ENCODE peak calls at places on chromosomes 16 and 17, in seven cellular contexts. B is astrocyte of the spinal cord, E is HFFc6, Q is heart left ventricle, H is posterior cingulate gyrus, T is DMS153, W is NCI-H460. V is an unnamed sample.

GRCh38 chr17:45782889-45783592 is 1.1 kb upstream of the CRHR1 start:
- DNase-seq in E (no peak), H (peak), Q (no peak), T (peak), B (no peak), W (peak), V (no peak)

GRCh38 chr16:57357330-57358151 is 1.0 kb upstream of the CCL22 start:
- DNase-seq in Q (no peak), W (no peak), B (no peak), E (no peak), T (no peak), H (peak), V (no peak)

GRCh38 chr16:13961099-13961811 is 41.3 kb downstream of the ERCC4 start:
- DNase-seq in Q (no peak), T (no peak), B (peak), W (no peak), H (no peak), E (no peak), V (no peak)

GRCh38 chr16:78437352-78437968 is 338.0 kb downstream of the WWOX start:
- DNase-seq in T (no peak), E (no peak), B (peak), W (no peak), Q (no peak), H (peak), V (no peak)

GRCh38 chr16:58031016-58031800 is 5.7 kb downstream of the MMP15 start:
- DNase-seq in B (no peak), W (no peak), T (no peak), H (peak), Q (no peak), E (no peak), V (no peak)

GRCh38 chr16:4309833-4310266 is 6.0 kb upstream of the GLIS2 start:
- DNase-seq in Q (peak), H (peak), T (peak), E (peak), B (peak), W (peak), V (peak)

GRCh38 chr17:82424001-82424862 is 5.8 kb upstream of the OGFOD3 start:
- DNase-seq in Q (no peak), H (no peak), T (no peak), W (no peak), E (peak), B (peak), V (no peak)

GRCh38 chr17:927611-928461 is 51.7 kb downstream of the NXN start:
- DNase-seq in Q (no peak), E (peak), W (peak), B (peak), H (peak), T (no peak), V (no peak)

GRCh38 chr17:8894673-8895578 is 27.5 kb upstream of the PIK3R6 start:
- DNase-seq in W (peak), E (peak), Q (peak), H (peak), B (peak), T (no peak), V (no peak)

GRCh38 chr17:79776378-79777165 is 1.4 kb upstream of the CBX2 start:
- DNase-seq in W (no peak), H (no peak), Q (no peak), T (peak), B (no peak), E (no peak), V (no peak)

GRCh38 chr16:77679901-77680300 is 42.4 kb upstream of the NUDT7 start:
- DNase-seq in Q (no peak), E (no peak), T (no peak), H (no peak), W (no peak), B (no peak), V (no peak)

GRCh38 chr16:74501484-74502479 is 80.5 kb upstream of the CLEC18B start:
- DNase-seq in Q (no peak), B (peak), T (no peak), W (no peak), E (no peak), H (no peak), V (no peak)

GRCh38 chr17:75152971-75153853 is 1.1 kb downstream of the JPT1 start:
- DNase-seq in T (no peak), H (no peak), Q (peak), B (peak), E (peak), W (no peak), V (no peak)

GRCh38 chr17:17906418-17907215 is 65.6 kb downstream of the TOM1L2 start:
- DNase-seq in H (peak), E (no peak), Q (no peak), W (no peak), T (no peak), B (no peak), V (no peak)

GRCh38 chr17:29585080-29585751 is 4.2 kb downstream of the GIT1 start:
- DNase-seq in B (no peak), Q (peak), T (no peak), W (no peak), E (no peak), H (no peak), V (no peak)

GRCh38 chr17:7849185-7850117 is 5.4 kb upstream of the TMEM88 start:
- DNase-seq in W (no peak), Q (no peak), H (peak), B (no peak), E (no peak), T (no peak), V (no peak)

GRCh38 chr16:78122774-78123315 is 23.4 kb downstream of the WWOX start:
- DNase-seq in W (peak), Q (no peak), E (peak), T (peak), H (no peak), B (peak), V (peak)

GRCh38 chr16:78973041-78973440 is 627.5 kb downstream of the MAF start:
- DNase-seq in Q (no peak), H (no peak), E (no peak), T (no peak), B (no peak), W (no peak), V (no peak)

GRCh38 chr16:24358117-24358516 is 102.0 kb downstream of the CACNG3 start:
- DNase-seq in B (no peak), H (no peak), E (no peak), Q (no peak), W (no peak), T (no peak), V (no peak)

GRCh38 chr16:57964157-57964700 is 6.7 kb downstream of the CNGB1 start:
- DNase-seq in T (no peak), H (peak), B (no peak), Q (no peak), W (no peak), E (no peak), V (no peak)

GRCh38 chr17:40323731-40324650 is 15.0 kb downstream of the RARA start:
- DNase-seq in H (peak), E (no peak), B (no peak), Q (peak), W (no peak), T (no peak), V (no peak)

GRCh38 chr16:85600078-85600477 is 13.0 kb upstream of the GSE1 start:
- DNase-seq in B (no peak), Q (no peak), E (no peak), W (no peak), H (no peak), T (no peak), V (no peak)

GRCh38 chr16:29943846-29944669 is 17.8 kb upstream of the TMEM219 start:
- DNase-seq in H (no peak), T (peak), Q (no peak), E (peak), B (peak), W (peak), V (no peak)

GRCh38 chr17:75996665-75997590 is 3.7 kb upstream of the CDK3 start:
- DNase-seq in H (peak), B (peak), E (peak), T (no peak), W (no peak), Q (no peak), V (no peak)

GRCh38 chr17:1643293-1643998 is 2.1 kb downstream of the SCARF1 start:
- DNase-seq in H (peak), E (no peak), W (no peak), B (no peak), T (no peak), Q (no peak), V (no peak)